ENCODE peak calls at places on chromosome 5, in six cellular contexts. C is lower lobe of right lung, S is AG10803, Z is dorsolateral prefrontal cortex, F is brain microvascular endothelial cell, E is psoas muscle. U is an unnamed sample.

GRCh38 chr5:65809817-65810531 is 88.0 kb downstream of the NLN start:
- DNase-seq in C (no peak), S (peak; percentile 84), Z (peak; percentile 74), F (peak; percentile 46), E (no peak), U (no peak)

GRCh38 chr5:77366717-77367500 is 125.2 kb downstream of the WDR41 start:
- DNase-seq in C (no peak), S (no peak), Z (no peak), F (no peak), E (no peak), U (no peak)

GRCh38 chr5:159807586-159807985 is 108.7 kb upstream of the ADRA1B start:
- DNase-seq in C (no peak), S (peak; percentile 49), Z (no peak), F (no peak), E (no peak), U (no peak)

GRCh38 chr5:133140311-133140710 is 88.5 kb downstream of the HSPA4 start:
- DNase-seq in C (no peak), S (no peak), Z (no peak), F (no peak), E (no peak), U (no peak)

GRCh38 chr5:10838038-10838437 is 77.0 kb upstream of the DAP start:
- DNase-seq in C (no peak), S (no peak), Z (no peak), F (peak; percentile 41), E (no peak), U (no peak)

GRCh38 chr5:31434898-31435297 is 97.0 kb downstream of the DROSHA start:
- DNase-seq in C (no peak), S (no peak), Z (no peak), F (no peak), E (no peak), U (no peak)

GRCh38 chr5:148414848-148415247 is 31.1 kb downstream of the FBXO38 start:
- DNase-seq in C (no peak), S (no peak), Z (no peak), F (no peak), E (no peak), U (no peak)

GRCh38 chr5:150484964-150485769 is 22.8 kb upstream of the NDST1 start:
- DNase-seq in C (no peak), S (no peak), Z (no peak), F (no peak), E (no peak), U (peak; percentile 74)

GRCh38 chr5:128905225-128906110 is 59.8 kb upstream of the SLC27A6 start:
- DNase-seq in C (no peak), S (peak; percentile 56), Z (no peak), F (peak; percentile 47), E (no peak), U (peak; percentile 44)

GRCh38 chr5:149267241-149267973 is 4.3 kb upstream of the AFAP1L1 start:
- DNase-seq in C (no peak), S (no peak), Z (peak; percentile 89), F (no peak), E (no peak), U (peak; percentile 25)

GRCh38 chr5:141940695-141941271 is 17.1 kb downstream of the DELE1 start:
- DNase-seq in C (no peak), S (peak; percentile 79), Z (no peak), F (peak; percentile 43), E (no peak), U (no peak)
- TF ChIP-seq CTCF in C (no peak), S (peak; percentile 37), Z (no peak), F (peak; percentile 51), E (no peak), U (no peak)

GRCh38 chr5:61139094-61139873 is 23.0 kb downstream of the SMIM15 start:
- DNase-seq in C (no peak), S (no peak), Z (no peak), F (peak; percentile 14), E (no peak), U (no peak)
- TF ChIP-seq CTCF in C (no peak), S (peak; percentile 32), Z (no peak), F (peak; percentile 66), E (no peak), U (peak; percentile 36)

GRCh38 chr5:53091304-53091703 is 18.3 kb downstream of the MOCS2 start:
- DNase-seq in C (no peak), S (peak; percentile 61), Z (no peak), F (peak; percentile 28), E (no peak), U (no peak)
- TF ChIP-seq CTCF in C (no peak), S (peak; percentile 34), Z (no peak), F (peak; percentile 15), E (no peak), U (no peak)

GRCh38 chr5:168706655-168707069 is 127.5 kb upstream of the PANK3 start:
- DNase-seq in C (no peak), S (peak; percentile 19), Z (peak; percentile 55), F (peak; percentile 39), E (no peak), U (peak; percentile 38)
- TF ChIP-seq CTCF in C (peak; percentile 27), S (peak; percentile 56), Z (peak; percentile 46), F (peak; percentile 84), E (no peak), U (peak; percentile 76)

GRCh38 chr5:41349846-41350245 is 136.5 kb upstream of the C6 start:
- DNase-seq in C (no peak), S (no peak), Z (no peak), F (no peak), E (no peak), U (no peak)

GRCh38 chr5:41345295-41345694 is 132.0 kb upstream of the C6 start:
- DNase-seq in C (no peak), S (no peak), Z (no peak), F (peak; percentile 1), E (no peak), U (no peak)

GRCh38 chr5:41347569-41347968 is 134.2 kb upstream of the C6 start:
- DNase-seq in C (no peak), S (no peak), Z (no peak), F (no peak), E (no peak), U (no peak)

DNA sequence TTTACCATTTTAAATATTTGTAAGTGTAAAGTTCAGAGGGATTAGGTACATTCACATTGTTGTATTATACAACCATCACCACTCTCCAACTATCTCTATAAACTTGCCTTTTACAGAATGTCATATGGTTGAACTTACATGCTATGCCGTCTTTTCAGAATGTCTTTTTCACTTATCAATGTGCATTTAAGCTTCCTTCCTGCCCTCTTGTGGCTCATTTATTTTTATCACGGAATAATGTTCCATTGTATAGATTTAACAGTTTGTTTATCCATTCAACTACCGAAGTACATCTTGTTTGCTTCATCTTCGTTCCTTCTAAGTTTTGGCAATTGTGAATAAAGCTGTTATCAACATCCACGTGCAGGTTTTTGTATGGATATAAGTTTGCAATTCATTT is 133.3 kb upstream of the C6 start:
- DNase-seq in C (no peak), S (peak; percentile 7), Z (no peak), F (no peak), E (no peak), U (no peak)
- TF ChIP-seq CTCF in C (no peak), S (no peak), Z (peak; percentile 10), F (no peak), E (no peak), U (no peak)

GRCh38 chr5:137218471-137218870 is 280.7 kb downstream of the SPOCK1 start:
- DNase-seq in C (no peak), S (peak; percentile 73), Z (no peak), F (no peak), E (no peak), U (no peak)

GRCh38 chr5:137217599-137218200 is 281.4 kb downstream of the SPOCK1 start:
- DNase-seq in C (no peak), S (peak; percentile 66), Z (no peak), F (no peak), E (no peak), U (no peak)

GRCh38 chr5:137218896-137219295 is 280.2 kb downstream of the SPOCK1 start:
- DNase-seq in C (no peak), S (no peak), Z (no peak), F (no peak), E (no peak), U (no peak)

GRCh38 chr5:137221914-137222313 is 277.2 kb downstream of the SPOCK1 start:
- DNase-seq in C (no peak), S (no peak), Z (no peak), F (no peak), E (no peak), U (no peak)

GRCh38 chr5:137220523-137220927 is 278.6 kb downstream of the SPOCK1 start:
- DNase-seq in C (no peak), S (peak; percentile 84), Z (no peak), F (peak; percentile 55), E (no peak), U (no peak)
- TF ChIP-seq CTCF in C (peak; percentile 30), S (peak; percentile 82), Z (peak; percentile 39), F (peak; percentile 67), E (peak; percentile 26), U (peak; percentile 64)

GRCh38 chr5:41834506-41834905 is 35.7 kb downstream of the OXCT1 start:
- DNase-seq in C (no peak), S (no peak), Z (no peak), F (no peak), E (no peak), U (no peak)
- TF ChIP-seq CTCF in C (no peak), S (no peak), Z (no peak), F (no peak), E (no peak), U (no peak)

GRCh38 chr5:142327111-142327842 is 2.5 kb upstream of the SPRY4 start:
- DNase-seq in C (no peak), S (peak; percentile 87), Z (no peak), F (peak; percentile 74), E (no peak), U (no peak)
- TF ChIP-seq CTCF in C (no peak), S (peak; percentile 41), Z (no peak), F (peak; percentile 43), E (no peak), U (no peak)

DNA sequence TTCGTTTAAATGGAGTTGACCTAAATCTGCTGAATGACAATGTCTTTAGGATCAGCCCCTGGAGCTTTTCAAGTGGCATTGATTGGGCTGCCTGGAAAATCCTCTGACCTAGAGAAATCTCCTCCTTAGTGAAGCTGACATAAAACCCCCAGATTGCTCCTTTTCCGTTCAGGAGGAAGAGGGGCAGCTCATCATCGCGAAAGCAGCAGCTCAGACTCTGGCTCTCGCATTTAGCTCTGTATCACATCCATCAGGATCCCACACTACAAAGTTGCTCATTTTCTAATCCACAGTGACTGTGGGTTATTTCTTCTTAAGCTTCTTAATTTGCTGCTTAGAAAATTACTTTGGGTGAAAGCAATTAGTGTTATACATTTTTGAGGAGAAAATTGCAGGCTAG is 373.7 kb downstream of the ENC1 start:
- DNase-seq in C (no peak), S (no peak), Z (no peak), F (no peak), E (no peak), U (no peak)
- TF ChIP-seq CTCF in C (no peak), S (no peak), Z (no peak), F (no peak), E (no peak), U (no peak)

U was measured in neural crest cell.